ENCODE peak calls at places on chromosomes 1 and 21, in four cellular contexts. One of them, this sample, is unnamed. For H3K36me3 and H3K27me3, the result is how much of the 10 kb centered on the place peaks cover.

GRCh38 chr1:38198099-38198498 is 151.5 kb upstream of the POU3F1 start:
- DNase-seq in fibroblast of lung: no peak
- DNase-seq in CD4-positive, CD25-positive, alpha-beta regulatory T cell: no peak
- DNase-seq in ovary: no peak
- DNase-seq in this sample: no peak

GRCh38 chr1:18643154-18644012 is 12.7 kb downstream of the PAX7 start:
- DNase-seq in fibroblast of lung: no peak
- DNase-seq in CD4-positive, CD25-positive, alpha-beta regulatory T cell: no peak
- DNase-seq in ovary: no peak
- DNase-seq in this sample: no peak

GRCh38 chr1:108503062-108503740 is 53.1 kb downstream of the NBPF6 start:
- DNase-seq in fibroblast of lung: peak
- DNase-seq in CD4-positive, CD25-positive, alpha-beta regulatory T cell: no peak
- DNase-seq in ovary: no peak
- DNase-seq in this sample: no peak

GRCh38 chr1:225418059-225418458 is 9.8 kb downstream of the LBR start:
- DNase-seq in fibroblast of lung: no peak
- DNase-seq in CD4-positive, CD25-positive, alpha-beta regulatory T cell: no peak
- DNase-seq in ovary: no peak
- DNase-seq in this sample: no peak

GRCh38 chr1:60960846-60961542 is 121.4 kb upstream of the NFIA start:
- DNase-seq in fibroblast of lung: peak
- DNase-seq in CD4-positive, CD25-positive, alpha-beta regulatory T cell: no peak
- DNase-seq in ovary: no peak
- DNase-seq in this sample: peak

GRCh38 chr1:51464828-51465227 is 54.2 kb downstream of the EPS15 start:
- DNase-seq in fibroblast of lung: no peak
- DNase-seq in CD4-positive, CD25-positive, alpha-beta regulatory T cell: no peak
- DNase-seq in ovary: no peak
- DNase-seq in this sample: no peak

GRCh38 chr21:43025636-43026180 is 49.9 kb downstream of the CBS start:
- DNase-seq in fibroblast of lung: peak
- DNase-seq in CD4-positive, CD25-positive, alpha-beta regulatory T cell: no peak
- DNase-seq in ovary: no peak
- DNase-seq in this sample: no peak

GRCh38 chr1:68010094-68010493 is 40.3 kb downstream of the DIRAS3 start:
- DNase-seq in fibroblast of lung: peak
- DNase-seq in CD4-positive, CD25-positive, alpha-beta regulatory T cell: no peak
- DNase-seq in ovary: no peak
- DNase-seq in this sample: peak

GRCh38 chr21:45551316-45551715 is 9.1 kb upstream of the SLC19A1 start:
- DNase-seq in fibroblast of lung: peak
- DNase-seq in CD4-positive, CD25-positive, alpha-beta regulatory T cell: no peak
- DNase-seq in ovary: no peak
- DNase-seq in this sample: peak

GRCh38 chr1:219210067-219210466 is 36.4 kb downstream of the LYPLAL1 start:
- DNase-seq in fibroblast of lung: no peak
- DNase-seq in CD4-positive, CD25-positive, alpha-beta regulatory T cell: no peak
- DNase-seq in ovary: no peak
- DNase-seq in this sample: no peak

GRCh38 chr1:36663772-36664430 is 181.2 kb upstream of the CSF3R start:
- DNase-seq in fibroblast of lung: no peak
- DNase-seq in CD4-positive, CD25-positive, alpha-beta regulatory T cell: no peak
- DNase-seq in ovary: no peak
- DNase-seq in this sample: no peak

GRCh38 chr1:37932759-37933158 is 14.1 kb downstream of the INPP5B start:
- DNase-seq in fibroblast of lung: peak
- DNase-seq in CD4-positive, CD25-positive, alpha-beta regulatory T cell: no peak
- DNase-seq in ovary: no peak
- DNase-seq in this sample: no peak

GRCh38 chr1:44318097-44319088 is 36.7 kb downstream of the ERI3 start:
- DNase-seq in fibroblast of lung: peak
- DNase-seq in CD4-positive, CD25-positive, alpha-beta regulatory T cell: peak
- DNase-seq in ovary: no peak
- DNase-seq in this sample: peak

GRCh38 chr1:20725189-20726106 is 7.1 kb downstream of the SH2D5 start:
- DNase-seq in fibroblast of lung: peak
- DNase-seq in CD4-positive, CD25-positive, alpha-beta regulatory T cell: no peak
- DNase-seq in ovary: peak
- DNase-seq in this sample: peak

GRCh38 chr1:16162163-16162822 is 6.4 kb upstream of the EPHA2 start:
- DNase-seq in fibroblast of lung: no peak
- DNase-seq in CD4-positive, CD25-positive, alpha-beta regulatory T cell: peak
- DNase-seq in ovary: peak
- DNase-seq in this sample: no peak

GRCh38 chr1:109498161-109498801 is 4.4 kb downstream of the CYB561D1 start:
- DNase-seq in fibroblast of lung: peak
- DNase-seq in CD4-positive, CD25-positive, alpha-beta regulatory T cell: no peak
- DNase-seq in ovary: peak
- DNase-seq in this sample: peak

GRCh38 chr1:168613689-168614655 is 37.6 kb downstream of the XCL1 start:
- DNase-seq in fibroblast of lung: peak
- DNase-seq in CD4-positive, CD25-positive, alpha-beta regulatory T cell: no peak
- DNase-seq in ovary: peak
- DNase-seq in this sample: no peak

DNA sequence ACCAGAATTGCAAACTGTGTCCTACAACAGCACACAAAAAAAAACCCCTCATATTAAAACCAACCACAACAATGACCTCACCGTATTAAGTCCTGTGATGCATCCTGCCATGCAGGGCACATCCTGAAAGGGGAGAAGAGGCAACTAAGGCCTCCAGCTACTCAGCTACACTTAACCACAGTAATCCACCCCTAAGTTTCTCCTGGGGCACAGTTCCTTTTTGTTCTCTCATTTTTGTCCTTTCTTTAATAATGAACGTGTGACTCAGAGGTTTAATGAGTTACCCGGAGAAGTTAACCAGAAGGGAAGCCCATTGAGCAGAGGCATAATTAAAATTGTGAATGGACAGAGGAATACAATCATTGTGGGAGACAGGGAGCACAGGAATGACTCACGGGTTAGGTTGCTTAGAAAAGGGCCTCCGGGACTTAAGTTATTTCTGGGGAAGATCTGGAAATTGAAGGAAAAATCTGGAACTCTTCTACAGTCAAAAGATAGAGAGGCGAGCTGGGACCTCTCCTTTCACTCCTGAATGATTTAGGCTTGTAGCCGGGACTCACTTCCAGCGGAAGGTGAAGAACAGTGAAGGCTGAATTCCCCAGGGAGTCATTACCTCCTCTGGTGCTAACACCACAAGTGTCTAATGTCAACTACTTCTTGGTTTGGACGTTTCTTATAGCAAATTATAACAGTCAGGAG is 36.9 kb upstream of the HIVEP3 start:
- DNase-seq in fibroblast of lung: peak
- DNase-seq in CD4-positive, CD25-positive, alpha-beta regulatory T cell: no peak
- DNase-seq in ovary: no peak
- DNase-seq in this sample: peak
- H3K27ac ChIP-seq in fibroblast of lung: no peak
- H3K27ac ChIP-seq in CD4-positive, CD25-positive, alpha-beta regulatory T cell: no peak
- H3K27ac ChIP-seq in ovary: no peak
- H3K27ac ChIP-seq in this sample: peak

DNA sequence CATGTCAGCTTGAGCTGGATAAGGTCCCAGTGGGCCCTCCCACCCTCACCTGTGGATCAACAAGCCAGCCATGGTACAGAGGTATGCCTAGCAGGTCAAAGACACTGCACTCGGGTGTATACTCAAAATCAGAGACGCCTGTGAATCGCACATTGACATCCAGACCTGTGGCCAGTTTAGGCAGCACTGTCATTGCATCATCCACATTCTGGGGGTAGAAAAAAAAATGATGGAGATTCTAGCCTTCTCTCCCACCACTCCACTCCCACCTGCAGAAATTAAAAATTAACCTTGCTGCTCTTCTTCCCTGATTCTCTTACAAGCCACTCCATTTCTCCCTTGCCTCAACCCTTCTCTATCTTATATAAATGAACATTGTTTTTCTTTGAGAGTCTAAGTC is 6.3 kb downstream of the MINDY1 start:
- DNase-seq in fibroblast of lung: no peak
- DNase-seq in CD4-positive, CD25-positive, alpha-beta regulatory T cell: no peak
- DNase-seq in ovary: no peak
- DNase-seq in this sample: no peak
- H3K36me3 ChIP-seq in fibroblast of lung: under half
- H3K36me3 ChIP-seq in CD4-positive, CD25-positive, alpha-beta regulatory T cell: under half
- H3K36me3 ChIP-seq in ovary: under half
- H3K36me3 ChIP-seq in this sample: under half

GRCh38 chr1:158121604-158122254 is 59.0 kb upstream of the CD1D start:
- DNase-seq in fibroblast of lung: peak
- DNase-seq in CD4-positive, CD25-positive, alpha-beta regulatory T cell: no peak
- DNase-seq in ovary: no peak
- DNase-seq in this sample: peak

GRCh38 chr1:158124999-158125398 is 55.7 kb upstream of the CD1D start:
- DNase-seq in fibroblast of lung: peak
- DNase-seq in CD4-positive, CD25-positive, alpha-beta regulatory T cell: peak
- DNase-seq in ovary: peak
- DNase-seq in this sample: peak

GRCh38 chr1:158122823-158123390 is 57.8 kb upstream of the CD1D start:
- DNase-seq in fibroblast of lung: no peak
- DNase-seq in CD4-positive, CD25-positive, alpha-beta regulatory T cell: no peak
- DNase-seq in ovary: no peak
- DNase-seq in this sample: no peak

GRCh38 chr1:158124034-158124433 is 56.7 kb upstream of the CD1D start:
- DNase-seq in fibroblast of lung: peak
- DNase-seq in CD4-positive, CD25-positive, alpha-beta regulatory T cell: no peak
- DNase-seq in ovary: no peak
- DNase-seq in this sample: no peak

GRCh38 chr1:158126425-158126824 is 54.3 kb upstream of the CD1D start:
- DNase-seq in fibroblast of lung: no peak
- DNase-seq in CD4-positive, CD25-positive, alpha-beta regulatory T cell: no peak
- DNase-seq in ovary: no peak
- DNase-seq in this sample: no peak
- H3K27me3 ChIP-seq in fibroblast of lung: under half
- H3K27me3 ChIP-seq in CD4-positive, CD25-positive, alpha-beta regulatory T cell: under half
- H3K27me3 ChIP-seq in ovary: under half
- H3K27me3 ChIP-seq in this sample: under half

DNA sequence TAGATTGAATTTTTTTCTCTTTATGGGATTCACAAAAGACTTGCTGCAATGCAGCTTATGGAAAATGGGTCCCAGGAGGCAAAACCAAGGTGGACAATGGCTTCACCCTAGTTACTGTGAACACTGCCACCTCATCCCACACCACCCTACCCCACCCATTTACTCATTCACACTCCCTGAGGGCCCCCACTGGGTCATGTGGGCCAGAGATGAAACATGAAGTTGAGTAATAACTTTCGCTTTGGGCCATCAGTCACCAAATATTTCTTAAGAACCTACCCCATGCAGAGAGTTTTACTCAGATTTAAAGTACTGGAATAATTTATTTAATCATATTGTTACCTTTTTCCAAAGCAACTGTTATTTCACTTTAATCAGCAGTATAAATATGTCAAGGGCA is 191.8 kb downstream of the TPR start:
- DNase-seq in fibroblast of lung: peak
- DNase-seq in CD4-positive, CD25-positive, alpha-beta regulatory T cell: no peak
- DNase-seq in ovary: no peak
- DNase-seq in this sample: no peak
- H3K27ac ChIP-seq in fibroblast of lung: peak
- H3K27ac ChIP-seq in CD4-positive, CD25-positive, alpha-beta regulatory T cell: no peak
- H3K27ac ChIP-seq in ovary: no peak
- H3K27ac ChIP-seq in this sample: no peak

GRCh38 chr1:11188858-11189451 is at the start of gene ANGPTL7:
- DNase-seq in fibroblast of lung: no peak
- DNase-seq in CD4-positive, CD25-positive, alpha-beta regulatory T cell: no peak
- DNase-seq in ovary: no peak
- DNase-seq in this sample: no peak

GRCh38 chr1:11187936-11188335 is 1.2 kb upstream of the ANGPTL7 start:
- DNase-seq in fibroblast of lung: no peak
- DNase-seq in CD4-positive, CD25-positive, alpha-beta regulatory T cell: no peak
- DNase-seq in ovary: no peak
- DNase-seq in this sample: no peak

GRCh38 chr1:11187458-11187857 is 1.7 kb upstream of the ANGPTL7 start:
- DNase-seq in fibroblast of lung: no peak
- DNase-seq in CD4-positive, CD25-positive, alpha-beta regulatory T cell: no peak
- DNase-seq in ovary: no peak
- DNase-seq in this sample: no peak

GRCh38 chr1:11187000-11187399 is 2.2 kb upstream of the ANGPTL7 start:
- DNase-seq in fibroblast of lung: no peak
- DNase-seq in CD4-positive, CD25-positive, alpha-beta regulatory T cell: no peak
- DNase-seq in ovary: no peak
- DNase-seq in this sample: no peak

GRCh38 chr1:11188381-11188780 is 774 bp upstream of the ANGPTL7 start:
- DNase-seq in fibroblast of lung: no peak
- DNase-seq in CD4-positive, CD25-positive, alpha-beta regulatory T cell: no peak
- DNase-seq in ovary: no peak
- DNase-seq in this sample: no peak
- H3K36me3 ChIP-seq in fibroblast of lung: under half
- H3K36me3 ChIP-seq in CD4-positive, CD25-positive, alpha-beta regulatory T cell: half or more
- H3K36me3 ChIP-seq in ovary: under half
- H3K36me3 ChIP-seq in this sample: under half

DNA sequence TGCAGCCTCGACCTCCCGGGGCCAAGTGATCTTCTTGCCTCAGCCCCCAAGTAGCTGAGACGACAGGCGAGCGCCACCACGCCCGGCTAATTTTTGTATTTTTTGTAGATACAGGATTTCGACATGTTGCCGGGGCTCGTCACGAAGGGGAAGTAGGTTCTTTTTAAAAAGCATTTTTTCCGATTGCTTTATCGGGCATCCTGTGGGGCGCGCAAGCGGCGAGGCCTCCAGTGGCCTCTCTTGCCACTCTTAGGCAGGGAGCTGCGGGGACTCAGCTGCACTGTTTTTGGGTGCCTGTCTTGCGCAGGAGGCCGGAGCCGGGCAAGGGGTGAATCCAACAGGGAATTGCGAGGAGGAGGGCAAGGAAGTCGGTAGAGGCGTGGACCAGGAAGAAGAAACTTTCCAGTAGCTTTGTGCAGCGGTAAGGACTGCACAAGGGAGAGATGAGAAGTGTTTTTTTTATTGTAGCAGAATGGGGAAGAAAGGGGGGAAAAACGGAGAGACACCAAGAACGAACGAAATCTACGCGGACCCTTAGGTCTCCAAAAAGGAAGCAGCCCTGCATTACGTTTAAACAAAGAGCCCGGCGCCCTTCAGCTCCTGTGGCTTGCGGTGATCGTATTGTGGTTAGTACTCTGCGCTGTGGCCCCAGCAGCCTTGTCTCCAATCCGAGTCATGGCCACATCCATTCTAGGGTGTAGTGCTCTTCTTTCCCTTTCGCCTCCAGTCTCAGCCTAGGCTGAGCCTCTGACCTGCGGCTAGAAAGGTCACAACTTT is 164.8 kb downstream of the PPIAL4G start:
- DNase-seq in fibroblast of lung: peak
- DNase-seq in CD4-positive, CD25-positive, alpha-beta regulatory T cell: no peak
- DNase-seq in ovary: no peak
- DNase-seq in this sample: no peak
- H3K27me3 ChIP-seq in fibroblast of lung: under half
- H3K27me3 ChIP-seq in CD4-positive, CD25-positive, alpha-beta regulatory T cell: under half
- H3K27me3 ChIP-seq in ovary: under half
- H3K27me3 ChIP-seq in this sample: under half

GRCh38 chr1:8136766-8137165 is 110.7 kb upstream of the ERRFI1 start:
- DNase-seq in fibroblast of lung: no peak
- DNase-seq in CD4-positive, CD25-positive, alpha-beta regulatory T cell: no peak
- DNase-seq in ovary: no peak
- DNase-seq in this sample: no peak

GRCh38 chr1:8133190-8133589 is 107.1 kb upstream of the ERRFI1 start:
- DNase-seq in fibroblast of lung: peak
- DNase-seq in CD4-positive, CD25-positive, alpha-beta regulatory T cell: no peak
- DNase-seq in ovary: peak
- DNase-seq in this sample: no peak

GRCh38 chr1:8134546-8135235 is 108.6 kb upstream of the ERRFI1 start:
- DNase-seq in fibroblast of lung: peak
- DNase-seq in CD4-positive, CD25-positive, alpha-beta regulatory T cell: no peak
- DNase-seq in ovary: no peak
- DNase-seq in this sample: no peak

GRCh38 chr1:8133657-8134430 is 107.7 kb upstream of the ERRFI1 start:
- DNase-seq in fibroblast of lung: peak
- DNase-seq in CD4-positive, CD25-positive, alpha-beta regulatory T cell: no peak
- DNase-seq in ovary: peak
- DNase-seq in this sample: peak

GRCh38 chr1:8135250-8135649 is 109.1 kb upstream of the ERRFI1 start:
- DNase-seq in fibroblast of lung: no peak
- DNase-seq in CD4-positive, CD25-positive, alpha-beta regulatory T cell: no peak
- DNase-seq in ovary: no peak
- DNase-seq in this sample: no peak
- H3K27ac ChIP-seq in fibroblast of lung: no peak
- H3K27ac ChIP-seq in CD4-positive, CD25-positive, alpha-beta regulatory T cell: no peak
- H3K27ac ChIP-seq in ovary: no peak
- H3K27ac ChIP-seq in this sample: no peak